ENCODE peak calls at places on chromosomes 7 and 10, in eight cellular contexts. S is kidney, L is RWPE1, T is Panc1, R is cardiac muscle cell, J is GM13977, M is HCT116, Z is WERI-Rb-1. W is an unnamed sample.

GRCh38 chr10:99234067-99234738 is 1.4 kb downstream of the HPSE2 start:
- DNase-seq in S (peak), L (peak), T (no peak), R (peak), J (peak), M (no peak), Z (peak), W (no peak)

GRCh38 chr7:100503350-100503735 is 19.6 kb downstream of the NYAP1 start:
- DNase-seq in S (no peak), L (peak), T (no peak), R (no peak), J (no peak), M (peak), Z (no peak), W (no peak)

GRCh38 chr7:115658223-115658622 is 372.3 kb downstream of the TFEC start:
- DNase-seq in S (no peak), L (no peak), T (no peak), R (no peak), J (no peak), M (no peak), Z (no peak), W (no peak)

GRCh38 chr10:128463991-128464755 is 337.9 kb upstream of the MKI67 start:
- DNase-seq in S (no peak), L (no peak), T (peak), R (no peak), J (no peak), M (peak), Z (peak), W (peak)

GRCh38 chr7:116525913-116526857 is 1.3 kb downstream of the CAV1 start:
- DNase-seq in S (peak), L (peak), T (no peak), R (peak), J (peak), M (no peak), Z (peak), W (peak)

GRCh38 chr7:55425141-55425752 is 60.1 kb downstream of the LANCL2 start:
- DNase-seq in S (no peak), L (no peak), T (no peak), R (no peak), J (no peak), M (no peak), Z (no peak), W (no peak)

GRCh38 chr10:86389441-86390193 is 23.0 kb upstream of the GRID1 start:
- DNase-seq in S (peak), L (no peak), T (no peak), R (peak), J (peak), M (no peak), Z (no peak), W (peak)

GRCh38 chr10:123772645-123773508 is 106.7 kb downstream of the GPR26 start:
- DNase-seq in S (no peak), L (no peak), T (no peak), R (no peak), J (no peak), M (no peak), Z (no peak), W (no peak)

GRCh38 chr10:130859427-130859826 is 452.1 kb downstream of the TCERG1L start:
- DNase-seq in S (no peak), L (no peak), T (no peak), R (no peak), J (no peak), M (no peak), Z (no peak), W (peak)

GRCh38 chr10:50993817-50994251 is 80.5 kb upstream of the PRKG1 start:
- DNase-seq in S (no peak), L (no peak), T (no peak), R (no peak), J (no peak), M (no peak), Z (no peak), W (no peak)

GRCh38 chr7:107924841-107925490 is 34.0 kb downstream of the DLD start:
- DNase-seq in S (no peak), L (no peak), T (no peak), R (no peak), J (peak), M (no peak), Z (no peak), W (no peak)

GRCh38 chr7:99030145-99030856 is 113.6 kb downstream of the SMURF1 start:
- DNase-seq in S (no peak), L (no peak), T (no peak), R (no peak), J (no peak), M (no peak), Z (no peak), W (no peak)

GRCh38 chr7:41956712-41957111 is 253.8 kb upstream of the INHBA start:
- DNase-seq in S (no peak), L (no peak), T (no peak), R (no peak), J (no peak), M (no peak), Z (no peak), W (no peak)

DNA sequence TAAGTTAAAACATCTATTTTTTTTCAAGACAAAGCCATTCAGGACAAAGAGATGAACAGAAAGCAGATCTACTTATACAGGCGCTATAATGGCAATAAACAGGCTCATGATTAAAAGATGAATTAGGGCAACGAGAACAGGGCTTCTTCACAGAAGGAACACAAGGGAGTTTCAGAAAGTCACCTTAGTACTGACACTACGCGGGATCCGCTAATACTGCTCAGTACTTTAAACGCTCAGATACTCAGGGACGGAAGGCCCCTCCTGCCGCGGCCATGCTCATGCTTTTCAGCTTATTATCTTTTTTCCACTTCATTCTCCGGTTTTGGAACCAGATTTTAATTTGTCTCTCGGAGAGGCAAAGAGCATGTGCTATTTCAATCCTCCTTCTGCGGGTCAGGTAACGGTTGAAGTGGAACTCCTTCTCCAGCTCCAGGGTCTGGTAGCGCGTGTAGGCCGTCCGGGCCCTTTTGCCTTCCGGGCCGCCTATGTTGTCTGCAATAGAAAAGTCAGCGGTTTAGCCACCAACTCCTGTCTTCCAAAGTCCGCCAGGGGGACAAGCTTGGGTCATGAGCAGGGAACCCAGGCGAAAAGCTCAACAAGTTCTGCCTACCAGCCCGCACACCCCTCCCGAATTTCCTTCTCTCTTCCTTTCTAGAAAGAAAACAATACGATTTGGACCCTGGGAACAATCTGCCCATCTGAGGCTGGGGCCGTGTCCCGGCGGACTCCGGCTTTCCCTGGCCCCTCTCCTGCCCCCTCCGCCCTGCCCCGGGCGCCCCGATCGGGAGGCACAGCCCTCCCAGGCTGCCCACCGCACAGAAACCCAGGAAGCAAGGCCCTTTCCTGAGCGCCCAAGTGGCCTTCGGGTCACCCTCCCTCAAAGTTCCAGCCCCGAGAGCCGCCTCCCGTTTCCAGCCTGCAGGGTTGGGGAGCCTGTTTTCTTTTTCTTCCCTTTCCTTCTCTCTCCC is 1.6 kb downstream of the HOXA5 start:
- DNase-seq in S (peak), L (no peak), T (no peak), R (no peak), J (no peak), M (no peak), Z (no peak), W (no peak)
- TF ChIP-seq CTCF in S (peak), L (peak), T (peak), R (no peak), J (no peak), M (no peak), Z (no peak), W (no peak)

GRCh38 chr7:134444198-134444960 is 14.5 kb downstream of the AKR1B1 start:
- DNase-seq in S (no peak), L (no peak), T (no peak), R (no peak), J (no peak), M (no peak), Z (no peak), W (peak)
- TF ChIP-seq CTCF in S (no peak), L (no peak), T (no peak), R (no peak), J (peak), M (peak), Z (no peak), W (no peak)

DNA sequence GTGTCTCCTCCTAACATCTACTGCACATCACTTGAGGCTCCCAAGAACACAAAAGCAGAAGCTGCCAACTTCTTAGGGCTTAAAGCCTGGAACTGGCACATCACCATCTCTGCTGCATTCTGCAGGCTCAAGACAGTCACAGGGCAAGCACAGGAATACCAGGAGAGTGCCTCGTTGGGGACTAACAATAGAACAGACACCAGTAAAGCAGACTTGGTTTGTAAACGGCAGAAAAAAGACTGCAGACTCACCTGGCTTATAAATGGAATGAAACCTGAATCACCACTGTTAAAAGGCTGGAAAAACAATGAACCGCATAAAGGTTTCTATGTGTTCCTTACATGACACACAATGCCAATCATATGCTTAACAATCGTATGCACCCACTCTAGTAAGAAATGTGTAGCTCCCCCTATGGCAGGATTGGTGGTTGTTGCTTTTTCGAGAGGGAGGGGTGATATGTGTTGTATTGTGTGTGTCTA is 12.8 kb downstream of the RHEB start:
- DNase-seq in S (no peak), L (no peak), T (no peak), R (no peak), J (no peak), M (no peak), Z (no peak), W (no peak)
- TF ChIP-seq CTCF in S (no peak), L (no peak), T (peak), R (no peak), J (no peak), M (peak), Z (peak), W (peak)

DNA sequence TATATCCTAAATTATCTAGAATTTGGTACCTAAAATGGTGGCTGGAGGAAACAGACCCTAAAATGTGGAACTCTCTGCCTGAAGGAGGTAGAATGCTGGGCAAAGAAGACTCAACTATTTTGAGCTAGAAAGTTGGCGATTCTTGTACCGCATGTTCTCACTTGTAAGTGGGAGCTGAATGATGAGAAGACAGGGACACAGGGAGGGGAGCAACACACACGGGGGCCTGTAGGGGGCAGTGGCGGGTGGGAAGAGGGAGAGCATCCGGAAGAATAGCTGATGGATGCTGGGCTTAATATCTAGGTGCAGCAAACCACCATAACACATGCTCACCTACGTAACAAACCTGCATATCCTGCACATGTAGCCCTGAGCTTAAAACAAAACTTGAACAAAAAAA is 250.6 kb downstream of the CALN1 start:
- DNase-seq in S (no peak), L (no peak), T (no peak), R (no peak), J (no peak), M (no peak), Z (peak), W (no peak)
- TF ChIP-seq CTCF in S (no peak), L (no peak), T (peak), R (no peak), J (no peak), M (peak), Z (peak), W (no peak)

W was measured in osteocyte.